ENCODE peak calls at places on chromosomes 12 and 14, in five cellular contexts. K, N, M, O and S are unnamed samples.

GRCh38 chr12:44889162-44889561 is 13.0 kb upstream of the NELL2 start:
- DNase-seq in K (no peak), N (no peak), M (no peak), O (no peak), S (no peak)

GRCh38 chr14:73188501-73188903 is 48.8 kb upstream of the PAPLN start:
- DNase-seq in K (peak; percentile 38), N (no peak), M (no peak), O (no peak), S (peak; percentile 17)

GRCh38 chr12:99059824-99060526 is 414.9 kb downstream of the APAF1 start:
- DNase-seq in K (peak; percentile 21), N (no peak), M (no peak), O (no peak), S (peak; percentile 11)

GRCh38 chr12:77133566-77133965 is 68.2 kb upstream of the E2F7 start:
- DNase-seq in K (no peak), N (no peak), M (peak; percentile 32), O (no peak), S (no peak)

GRCh38 chr14:34172052-34172451 is 221.2 kb upstream of the EGLN3 start:
- DNase-seq in K (no peak), N (no peak), M (no peak), O (no peak), S (no peak)

GRCh38 chr12:90899456-90900182 is 55.4 kb downstream of the CCER1 start:
- DNase-seq in K (no peak), N (no peak), M (no peak), O (no peak), S (no peak)

GRCh38 chr12:22879203-22879602 is 254.2 kb downstream of the ETNK1 start:
- DNase-seq in K (no peak), N (no peak), M (no peak), O (no peak), S (no peak)

GRCh38 chr14:65019944-65020566 is 33.4 kb downstream of the FNTB start:
- DNase-seq in K (peak; percentile 67), N (no peak), M (peak; percentile 59), O (peak; percentile 64), S (peak; percentile 85)

GRCh38 chr12:124939428-124940142 is 25.1 kb upstream of the UBC start:
- DNase-seq in K (peak; percentile 85), N (peak; percentile 85), M (peak; percentile 78), O (peak; percentile 86), S (peak; percentile 82)

GRCh38 chr12:81573228-81573627 is 185.9 kb downstream of the PPFIA2 start:
- DNase-seq in K (peak; percentile 1), N (no peak), M (no peak), O (no peak), S (peak; percentile 11)

GRCh38 chr12:108313236-108313608 is 25.9 kb downstream of the CMKLR1 start:
- DNase-seq in K (no peak), N (no peak), M (no peak), O (no peak), S (no peak)

GRCh38 chr12:2922329-2922728 is 31.6 kb downstream of the TULP3 start:
- DNase-seq in K (no peak), N (no peak), M (no peak), O (no peak), S (no peak)

GRCh38 chr12:3263939-3264699 is 186.9 kb downstream of the TSPAN9 start:
- DNase-seq in K (no peak), N (no peak), M (peak; percentile 40), O (no peak), S (no peak)

GRCh38 chr14:99412122-99413061 is 68.3 kb downstream of the SETD3 start:
- DNase-seq in K (peak; percentile 68), N (no peak), M (no peak), O (no peak), S (no peak)

GRCh38 chr12:96617178-96617577 is 127.8 kb downstream of the CFAP54 start:
- DNase-seq in K (no peak), N (no peak), M (no peak), O (no peak), S (peak; percentile 1)

GRCh38 chr14:51823706-51824105 is 36.7 kb upstream of the GNG2 start:
- DNase-seq in K (no peak), N (no peak), M (no peak), O (no peak), S (no peak)

GRCh38 chr14:24309538-24310386 is at the start of gene LTB4R2:
- DNase-seq in K (no peak), N (no peak), M (no peak), O (no peak), S (no peak)

GRCh38 chr14:75968461-75968860 is 13.3 kb downstream of the TGFB3 start:
- DNase-seq in K (peak; percentile 53), N (no peak), M (no peak), O (no peak), S (no peak)

GRCh38 chr12:21546721-21547120 is 20.6 kb downstream of the SPX start:
- DNase-seq in K (no peak), N (no peak), M (no peak), O (no peak), S (no peak)

GRCh38 chr12:40892528-40892927 is 200.3 kb downstream of the CNTN1 start:
- DNase-seq in K (no peak), N (no peak), M (no peak), O (no peak), S (no peak)

GRCh38 chr14:92759300-92759678 is 10.9 kb upstream of the LGMN start:
- DNase-seq in K (no peak), N (no peak), M (no peak), O (peak; percentile 21), S (no peak)

GRCh38 chr12:112214064-112214463 is 88.7 kb downstream of the TRAFD1 start:
- DNase-seq in K (no peak), N (no peak), M (no peak), O (no peak), S (no peak)

GRCh38 chr14:64465856-64466554 is 706 bp downstream of the AKAP5 start:
- DNase-seq in K (no peak), N (no peak), M (peak; percentile 46), O (no peak), S (no peak)

GRCh38 chr14:58299665-58300202 is 1.4 kb downstream of the ARID4A start:
- DNase-seq in K (no peak), N (no peak), M (peak; percentile 9), O (no peak), S (no peak)

GRCh38 chr14:21384494-21384851 is 654 bp upstream of the SUPT16H start:
- DNase-seq in K (no peak), N (no peak), M (no peak), O (no peak), S (no peak)

GRCh38 chr12:89801284-89801683 is 92.6 kb upstream of the ATP2B1 start:
- DNase-seq in K (no peak), N (no peak), M (no peak), O (no peak), S (no peak)

GRCh38 chr12:121000530-121000929 is 15.8 kb downstream of the C12orf43 start:
- DNase-seq in K (no peak), N (no peak), M (no peak), O (no peak), S (no peak)

GRCh38 chr14:74418031-74418430 is 8.0 kb downstream of the SYNDIG1L start:
- DNase-seq in K (no peak), N (no peak), M (no peak), O (no peak), S (no peak)

GRCh38 chr12:122467983-122468382 is 32.7 kb downstream of the ZCCHC8 start:
- DNase-seq in K (no peak), N (no peak), M (no peak), O (no peak), S (no peak)

GRCh38 chr12:131046813-131047788 is 93.4 kb downstream of the ADGRD1 start:
- DNase-seq in K (no peak), N (no peak), M (no peak), O (no peak), S (no peak)

GRCh38 chr14:73973497-73973896 is 23.4 kb downstream of the COQ6 start:
- DNase-seq in K (no peak), N (no peak), M (no peak), O (no peak), S (no peak)